ENCODE peak calls at places on chromosomes 12 and 14, in five cellular contexts. K is IMR-90, N is SK-N-SH, Y is GM12878, A is H1. G is an unnamed sample.

GRCh38 chr12:127942981-127943380 is 324.0 kb upstream of the TMEM132C start:
- DNase-seq in N (no peak), A (no peak), K (no peak), Y (no peak), G (no peak)

GRCh38 chr12:117279606-117280005 is 81.8 kb downstream of the NOS1 start:
- DNase-seq in Y (no peak), K (no peak), A (peak; percentile 36), N (no peak), G (no peak)

GRCh38 chr12:127284870-127285431 is 982.0 kb upstream of the TMEM132C start:
- DNase-seq in K (peak; percentile 81), N (no peak), Y (no peak), A (no peak), G (no peak)

GRCh38 chr14:64388533-64389243 is 535 bp downstream of the MTHFD1 start:
- DNase-seq in K (peak; percentile 30), A (no peak), Y (no peak), N (peak; percentile 10), G (no peak)

GRCh38 chr12:98559666-98560065 is 33.8 kb upstream of the SLC25A3 start:
- DNase-seq in K (no peak), N (no peak), A (no peak), Y (no peak), G (no peak)

GRCh38 chr14:35987731-35988130 is 161.6 kb downstream of the BRMS1L start:
- DNase-seq in Y (no peak), K (no peak), N (no peak), A (no peak), G (no peak)

GRCh38 chr12:94100990-94101901 is 47.1 kb upstream of the PLXNC1 start:
- DNase-seq in N (peak; percentile 88), A (peak; percentile 36), K (peak; percentile 58), Y (no peak), G (peak; percentile 66)

GRCh38 chr12:29921307-29921706 is 137.6 kb upstream of the TMTC1 start:
- DNase-seq in N (no peak), A (no peak), K (peak; percentile 26), Y (no peak), G (no peak)

GRCh38 chr14:104117341-104118005 is 20.9 kb upstream of the KIF26A start:
- DNase-seq in N (peak; percentile 15), Y (no peak), K (no peak), A (no peak), G (no peak)

GRCh38 chr14:94381149-94382030 is 7.0 kb downstream of the SERPINA1 start:
- DNase-seq in N (no peak), Y (no peak), A (no peak), K (no peak), G (no peak)

GRCh38 chr14:76919431-76919810 is 93.2 kb downstream of the LRRC74A start:
- DNase-seq in K (no peak), A (no peak), Y (no peak), N (no peak), G (no peak)

GRCh38 chr14:51545396-51545795 is 106.3 kb upstream of the FRMD6 start:
- DNase-seq in A (no peak), Y (no peak), N (no peak), K (no peak), G (no peak)

GRCh38 chr12:117518594-117519270 is 157.3 kb upstream of the NOS1 start:
- DNase-seq in K (no peak), Y (no peak), N (no peak), A (no peak), G (no peak)

GRCh38 chr12:110312581-110313360 is 31.7 kb downstream of the ATP2A2 start:
- DNase-seq in N (no peak), Y (no peak), A (no peak), K (peak; percentile 72), G (peak; percentile 74)

GRCh38 chr14:57816568-57817284 is 49.2 kb downstream of the SLC35F4 start:
- DNase-seq in K (no peak), A (no peak), Y (no peak), N (no peak), G (no peak)

GRCh38 chr14:69980457-69981414 is 101.5 kb downstream of the SMOC1 start:
- DNase-seq in K (no peak), Y (no peak), A (no peak), N (no peak), G (no peak)

GRCh38 chr14:104084251-104085002 is 1.1 kb upstream of the ASPG start:
- DNase-seq in N (no peak), A (no peak), Y (no peak), K (no peak), G (no peak)

GRCh38 chr12:108551556-108551955 is 9.4 kb downstream of the SART3 start:
- DNase-seq in K (peak; percentile 65), Y (no peak), A (no peak), N (no peak), G (no peak)

GRCh38 chr12:3272958-3273357 is 195.8 kb downstream of the TSPAN9 start:
- DNase-seq in Y (no peak), K (no peak), A (no peak), N (no peak), G (no peak)

GRCh38 chr14:94631536-94632304 is 19.5 kb downstream of the SERPINA3 start:
- DNase-seq in A (no peak), N (no peak), K (no peak), Y (no peak), G (no peak)

GRCh38 chr12:42360747-42361403 is 34.9 kb downstream of the PPHLN1 start:
- DNase-seq in Y (no peak), K (peak; percentile 25), N (no peak), A (no peak), G (no peak)

GRCh38 chr14:58844544-58844943 is 206.8 kb downstream of the DACT1 start:
- DNase-seq in K (no peak), A (no peak), Y (no peak), N (no peak), G (no peak)

GRCh38 chr12:96301732-96302131 is 98.5 kb downstream of the CDK17 start:
- DNase-seq in N (peak; percentile 18), Y (no peak), A (no peak), K (no peak), G (no peak)
- H3K27ac ChIP-seq in N (no peak overlapping the region), Y (no peak overlapping the region), A (no peak overlapping the region), K (no peak overlapping the region), G (no peak overlapping the region)

DNA sequence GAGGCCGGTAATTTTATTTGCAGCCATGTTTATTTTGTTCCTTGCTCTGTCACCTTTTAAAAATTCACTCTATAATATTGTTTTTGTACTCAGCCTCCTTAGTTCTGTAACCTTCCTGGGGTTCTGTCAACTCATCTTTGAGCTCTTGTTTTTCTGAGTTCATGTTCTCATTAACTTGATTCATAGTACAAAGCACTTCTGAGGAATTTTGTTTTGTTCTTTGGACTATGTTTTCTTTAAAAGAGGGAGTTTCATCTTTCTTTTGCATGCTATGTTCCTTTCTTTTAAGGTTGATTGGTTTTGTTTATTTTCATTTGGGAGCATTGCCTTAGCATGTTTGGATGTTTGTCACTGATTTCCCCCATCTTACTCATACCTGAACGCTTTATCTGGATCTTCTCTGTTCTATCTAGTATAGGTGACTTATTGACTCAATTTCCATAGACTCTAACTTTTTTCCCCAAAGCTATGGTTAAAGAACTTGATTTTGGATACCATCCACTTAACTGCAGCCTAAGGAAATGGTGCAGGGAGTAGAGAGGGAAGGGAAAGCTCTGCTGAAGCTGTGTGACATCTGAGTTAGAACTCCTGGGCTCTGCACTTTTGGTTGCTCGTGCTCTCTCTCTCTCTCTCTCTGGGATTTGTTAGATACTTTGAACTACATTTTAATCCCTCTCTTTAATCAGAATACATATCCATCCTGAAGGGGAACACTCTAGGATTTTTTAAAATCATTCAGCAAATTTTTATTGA is 268.5 kb downstream of the PAWR start:
- DNase-seq in N (no peak), Y (no peak), K (no peak), A (no peak), G (no peak)
- TF ChIP-seq USF2 in N (no peak), Y (no peak), K (no peak), A (no peak), G (no peak)

DNA sequence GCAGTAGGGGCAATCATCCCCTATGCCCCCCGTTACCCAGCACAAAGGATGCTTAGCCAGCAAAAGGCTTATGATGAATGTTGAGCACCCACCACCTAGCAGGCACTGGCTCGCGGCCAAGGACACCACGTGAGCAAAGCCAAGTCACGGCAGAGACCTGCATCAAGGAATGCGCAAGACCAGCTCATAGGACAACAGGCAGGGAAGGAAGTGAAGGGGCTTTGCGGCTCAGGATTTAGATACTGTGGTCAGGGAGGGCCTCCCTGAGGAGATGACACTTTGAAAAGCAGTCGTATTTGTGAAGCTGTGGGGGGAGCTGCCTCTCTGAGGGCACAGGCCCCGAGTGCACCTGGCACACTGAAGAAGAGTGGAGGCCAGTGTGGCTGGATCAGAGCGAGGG is 32.8 kb downstream of the SH2B3 start:
- DNase-seq in N (no peak), A (no peak), Y (no peak), K (peak; percentile 51), G (no peak)
- H3K4me2 ChIP-seq in N (peak overlapping the region; percentile 30), A (no peak overlapping the region), Y (peak overlapping the region; percentile 69), K (no peak overlapping the region), G (no peak overlapping the region)

GRCh38 chr12:68478516-68479260 is 132.0 kb upstream of the RAP1B start:
- DNase-seq in N (no peak), K (no peak), A (no peak), Y (no peak), G (no peak)
- H3K27ac ChIP-seq in N (peak overlapping the region; percentile 91), K (peak overlapping the region; percentile 81), A (no peak overlapping the region), Y (no peak overlapping the region), G (no peak overlapping the region)

GRCh38 chr14:96166475-96167223 is 38.0 kb upstream of the BDKRB2 start:
- DNase-seq in N (no peak), Y (no peak), A (no peak), K (peak; percentile 54), G (no peak)
- TF ChIP-seq USF2 in N (no peak), Y (no peak), A (no peak), K (no peak), G (no peak)

GRCh38 chr12:116201359-116201758 is 76.1 kb downstream of the MED13L start:
- DNase-seq in N (no peak), Y (no peak), A (no peak), K (no peak), G (no peak)
- H3K4me2 ChIP-seq in N (peak overlapping the region; percentile 6), Y (no peak overlapping the region), A (no peak overlapping the region), K (no peak overlapping the region), G (peak overlapping the region; percentile 7)

GRCh38 chr12:80031229-80031628 is 68.1 kb upstream of the OTOGL start:
- DNase-seq in Y (no peak), N (no peak), A (no peak), K (no peak), G (no peak)
- H3K27ac ChIP-seq in Y (no peak overlapping the region), N (no peak overlapping the region), A (no peak overlapping the region), K (no peak overlapping the region), G (no peak overlapping the region)

DNA sequence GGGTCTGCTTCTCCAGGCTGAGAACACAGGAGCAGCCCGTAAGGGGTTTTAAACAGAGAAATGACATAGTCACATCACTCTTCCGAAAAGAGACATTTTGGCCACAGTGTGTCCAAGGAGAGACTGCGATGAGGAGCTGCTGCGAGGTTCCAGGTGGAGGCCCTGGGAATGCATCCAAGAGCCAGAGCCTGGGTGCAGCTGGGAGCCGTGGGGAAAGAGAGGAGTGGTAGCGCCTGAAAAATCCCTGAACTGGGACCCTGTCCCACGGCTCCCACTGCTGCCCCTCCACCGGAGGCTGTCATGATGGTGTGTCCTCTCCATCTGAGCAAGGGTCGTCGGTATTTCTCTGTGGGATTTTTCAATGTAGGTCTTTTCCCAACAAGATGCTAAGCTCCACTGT is 146.9 kb downstream of the BCL11B start:
- DNase-seq in N (no peak), K (no peak), Y (no peak), A (no peak), G (no peak)
- TF ChIP-seq USF2 in N (no peak), K (no peak), Y (no peak), A (no peak), G (no peak)